ENCODE peak calls at places on chromosomes 1 and 21, in five cellular contexts. P, I, O, V and Y are unnamed samples. For H3K4me1, the result is how much of the 10 kb centered on the place peaks cover.

GRCh38 chr1:31570906-31571305 is 5.4 kb upstream of the TINAGL1 start:
- DNase-seq in P (no peak), I (no peak), O (no peak), V (no peak), Y (no peak)

GRCh38 chr1:169115891-169116585 is 9.5 kb downstream of the ATP1B1 start:
- DNase-seq in P (peak), I (peak), O (peak), V (no peak), Y (no peak)

GRCh38 chr1:83961571-83962295 is 37.2 kb downstream of the TTLL7 start:
- DNase-seq in P (no peak), I (no peak), O (no peak), V (no peak), Y (no peak)

GRCh38 chr1:48776400-48777218 is at the start of gene BEND5:
- DNase-seq in P (peak), I (peak), O (peak), V (peak), Y (peak)

GRCh38 chr1:53622531-53622930 is 116.4 kb downstream of the GLIS1 start:
- DNase-seq in P (no peak), I (no peak), O (no peak), V (no peak), Y (no peak)

GRCh38 chr21:21860888-21861287 is 862.7 kb downstream of the NCAM2 start:
- DNase-seq in P (no peak), I (no peak), O (no peak), V (no peak), Y (no peak)

GRCh38 chr1:235423214-235423652 is 56.0 kb downstream of the TBCE start:
- DNase-seq in P (no peak), I (no peak), O (no peak), V (peak), Y (no peak)

GRCh38 chr1:229032455-229032854 is 238.5 kb upstream of the RAB4A start:
- DNase-seq in P (no peak), I (no peak), O (no peak), V (no peak), Y (no peak)

GRCh38 chr1:153938996-153939395 is 7.5 kb downstream of the DENND4B start:
- DNase-seq in P (no peak), I (no peak), O (no peak), V (no peak), Y (no peak)

GRCh38 chr1:205013683-205014367 is 29.2 kb upstream of the CNTN2 start:
- DNase-seq in P (no peak), I (no peak), O (no peak), V (no peak), Y (no peak)

GRCh38 chr1:41158147-41158875 is 83.8 kb downstream of the SCMH1 start:
- DNase-seq in P (no peak), I (no peak), O (no peak), V (no peak), Y (no peak)

GRCh38 chr1:78370779-78371482 is 119.8 kb upstream of the PTGFR start:
- DNase-seq in P (no peak), I (no peak), O (no peak), V (no peak), Y (no peak)

GRCh38 chr1:143720087-143721023 is 251.4 kb downstream of the FAM72C start:
- DNase-seq in P (peak), I (peak), O (no peak), V (no peak), Y (no peak)

GRCh38 chr1:92571578-92571977 is 84.9 kb upstream of the GFI1 start:
- DNase-seq in P (no peak), I (no peak), O (no peak), V (no peak), Y (no peak)

GRCh38 chr1:7334475-7335035 is 436.5 kb upstream of the VAMP3 start:
- DNase-seq in P (no peak), I (peak), O (no peak), V (no peak), Y (no peak)

GRCh38 chr1:227734858-227735780 is at the start of the genes JMJD4 and SNAP47:
- DNase-seq in P (peak), I (peak), O (peak), V (peak), Y (peak)

GRCh38 chr1:108691128-108691885 is 803 bp upstream of the PRPF38B start:
- DNase-seq in P (no peak), I (no peak), O (no peak), V (no peak), Y (no peak)

GRCh38 chr1:48931571-48932251 is 155.0 kb upstream of the BEND5 start:
- DNase-seq in P (peak), I (no peak), O (no peak), V (no peak), Y (no peak)

GRCh38 chr1:54046671-54047383 is 6.2 kb downstream of the TMEM59 start:
- DNase-seq in P (no peak), I (no peak), O (no peak), V (no peak), Y (no peak)

GRCh38 chr1:92969517-92969916 is 8.3 kb upstream of the DIPK1A start:
- DNase-seq in P (no peak), I (no peak), O (no peak), V (no peak), Y (no peak)

GRCh38 chr1:174497461-174497860 is 49.7 kb downstream of the GPR52 start:
- DNase-seq in P (no peak), I (no peak), O (no peak), V (no peak), Y (no peak)

GRCh38 chr1:6317101-6317760 is 56.3 kb upstream of the GPR153 start:
- DNase-seq in P (no peak), I (no peak), O (no peak), V (no peak), Y (no peak)

GRCh38 chr1:202498542-202498941 is 150.0 kb downstream of the PPP1R12B start:
- DNase-seq in P (no peak), I (no peak), O (no peak), V (no peak), Y (no peak)

GRCh38 chr1:9388628-9389184 is 96.0 kb downstream of the SPSB1 start:
- DNase-seq in P (peak), I (peak), O (no peak), V (no peak), Y (no peak)

GRCh38 chr21:19501115-19501514 is 1097.5 kb upstream of the TMPRSS15 start:
- DNase-seq in P (no peak), I (no peak), O (no peak), V (no peak), Y (no peak)

GRCh38 chr1:94953741-94954140 is 26.8 kb upstream of the CNN3 start:
- DNase-seq in P (no peak), I (no peak), O (no peak), V (no peak), Y (no peak)

GRCh38 chr1:205533729-205534443 is 29.4 kb downstream of the CDK18 start:
- DNase-seq in P (no peak), I (no peak), O (peak), V (no peak), Y (no peak)

GRCh38 chr21:34886554-34887385 is 162.3 kb downstream of the RUNX1 start:
- DNase-seq in P (peak), I (peak), O (peak), V (no peak), Y (no peak)

GRCh38 chr1:111448918-111449702 is at the start of the genes ATP5PB and WDR77:
- DNase-seq in P (peak), I (peak), O (peak), V (peak), Y (peak)

GRCh38 chr1:98330224-98330623 is 331.3 kb upstream of the SNX7 start:
- DNase-seq in P (no peak), I (no peak), O (no peak), V (no peak), Y (no peak)

GRCh38 chr1:154159554-154159953 is 4.7 kb upstream of the NUP210L start:
- DNase-seq in P (no peak), I (no peak), O (no peak), V (no peak), Y (no peak)

GRCh38 chr1:151947140-151947539 is 37.8 kb upstream of the THEM4 start:
- DNase-seq in P (no peak), I (no peak), O (no peak), V (no peak), Y (no peak)

GRCh38 chr1:20074725-20075171 is 4.8 kb downstream of the PLA2G5 start:
- DNase-seq in P (no peak), I (no peak), O (no peak), V (no peak), Y (no peak)

GRCh38 chr21:39444406-39445145 is 1.0 kb downstream of the LCA5L start:
- DNase-seq in P (no peak), I (no peak), O (no peak), V (no peak), Y (no peak)
- H3K27ac ChIP-seq in P (no peak), I (peak), O (no peak), V (peak), Y (no peak)

GRCh38 chr1:243921113-243921512 is 71.1 kb upstream of the AKT3 start:
- DNase-seq in P (no peak), I (no peak), O (no peak), V (no peak), Y (no peak)
- H3K4me1 ChIP-seq in P (under half), I (under half), O (under half), V (under half), Y (under half)

DNA sequence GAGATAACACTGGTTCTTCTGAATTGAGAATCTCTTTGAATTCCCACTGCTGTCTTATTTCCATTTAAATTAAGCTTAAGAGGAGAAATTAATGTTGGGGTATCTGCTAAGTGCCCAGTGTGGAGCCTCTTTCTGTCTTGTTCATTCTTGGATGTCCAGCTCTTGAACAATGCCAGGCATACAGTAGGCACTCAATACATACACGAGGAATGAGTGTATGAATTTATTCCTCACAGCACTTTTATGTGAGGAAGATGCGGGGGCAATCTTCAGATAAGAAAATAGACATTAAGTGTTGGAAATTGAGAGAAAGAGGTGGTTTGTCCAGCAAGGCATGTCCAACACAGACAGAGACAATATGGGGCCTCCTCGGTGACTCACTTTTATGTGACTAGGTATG is 11.8 kb upstream of the ATF3 start:
- DNase-seq in P (no peak), I (no peak), O (no peak), V (no peak), Y (no peak)
- H3K4me3 ChIP-seq in P (no peak), I (no peak), O (no peak), V (no peak), Y (peak)

GRCh38 chr1:15627343-15627988 is 10.2 kb downstream of the DDI2 start:
- DNase-seq in P (no peak), I (no peak), O (no peak), V (no peak), Y (no peak)
- H3K27ac ChIP-seq in P (no peak), I (no peak), O (no peak), V (peak), Y (no peak)

GRCh38 chr21:45891388-45892155 is 90.0 kb upstream of the COL6A1 start:
- DNase-seq in P (peak), I (no peak), O (no peak), V (no peak), Y (no peak)

GRCh38 chr21:45888361-45889009 is 93.1 kb upstream of the COL6A1 start:
- DNase-seq in P (peak), I (no peak), O (no peak), V (no peak), Y (no peak)

GRCh38 chr21:45889115-45889708 is 92.4 kb upstream of the COL6A1 start:
- DNase-seq in P (peak), I (no peak), O (no peak), V (no peak), Y (peak)

GRCh38 chr21:45887788-45888187 is 93.8 kb upstream of the COL6A1 start:
- DNase-seq in P (peak), I (no peak), O (no peak), V (no peak), Y (no peak)

GRCh38 chr21:45889961-45890360 is 91.6 kb upstream of the COL6A1 start:
- DNase-seq in P (peak), I (no peak), O (no peak), V (no peak), Y (no peak)
- H3K4me1 ChIP-seq in P (under half), I (under half), O (under half), V (half or more), Y (half or more)